ENCODE peak calls at places on chromosomes 5 and 9, in six cellular contexts. P, H, J, C, X and U are unnamed samples.

GRCh38 chr5:68046445-68046844 is 169.1 kb upstream of the PIK3R1 start:
- DNase-seq in J (no peak), P (peak), X (peak), C (no peak), H (no peak), U (no peak)

GRCh38 chr9:73270967-73271722 is 119.5 kb downstream of the ANXA1 start:
- DNase-seq in X (peak), P (peak), H (no peak), C (no peak), J (peak), U (no peak)

GRCh38 chr9:133188006-133188842 is 20.8 kb downstream of the OBP2B start:
- DNase-seq in X (peak), J (peak), P (no peak), C (no peak), H (peak), U (no peak)

GRCh38 chr9:83583151-83584014 is 39.6 kb upstream of the IDNK start:
- DNase-seq in X (peak), C (peak), H (peak), J (peak), P (peak), U (peak)

GRCh38 chr5:44933686-44934085 is 124.9 kb downstream of the MRPS30 start:
- DNase-seq in H (no peak), P (no peak), C (no peak), J (no peak), X (no peak), U (no peak)

GRCh38 chr9:133160742-133161541 is 2.8 kb downstream of the GBGT1 start:
- DNase-seq in C (no peak), P (peak), X (peak), H (peak), J (peak), U (peak)

GRCh38 chr5:160427607-160428006 is 6.0 kb downstream of the PTTG1 start:
- DNase-seq in X (no peak), P (no peak), J (no peak), H (no peak), C (no peak), U (no peak)

GRCh38 chr9:76817489-76817888 is 53.3 kb downstream of the PCA3 start:
- DNase-seq in J (no peak), H (no peak), P (peak), C (no peak), X (no peak), U (no peak)

GRCh38 chr5:80964491-80964890 is 4.3 kb downstream of the RASGRF2 start:
- DNase-seq in P (peak), X (no peak), H (no peak), J (no peak), C (no peak), U (no peak)